ENCODE peak calls at places on chromosomes 12 and 14, in seven cellular contexts. One of them, this sample, is unnamed. For H3K27me3, the result is how much of the 10 kb centered on the place peaks cover.

GRCh38 chr12:5135126-5135525 is 91.4 kb downstream of the KCNA5 start:
- DNase-seq in sigmoid colon: no peak
- DNase-seq in bronchial epithelial cell: peak
- DNase-seq in mammary epithelial cell: peak
- DNase-seq in HCT116: no peak
- DNase-seq in mesendoderm: no peak
- DNase-seq in breast epithelium: no peak
- DNase-seq in this sample: no peak

GRCh38 chr14:33938131-33938949 is 12.5 kb downstream of the EGLN3 start:
- DNase-seq in bronchial epithelial cell: peak
- DNase-seq in breast epithelium: peak
- DNase-seq in mammary epithelial cell: peak
- DNase-seq in HCT116: peak
- DNase-seq in sigmoid colon: peak
- DNase-seq in mesendoderm: peak
- DNase-seq in this sample: no peak

GRCh38 chr12:24423611-24424010 is 474.1 kb upstream of the SOX5 start:
- DNase-seq in bronchial epithelial cell: no peak
- DNase-seq in mesendoderm: no peak
- DNase-seq in sigmoid colon: no peak
- DNase-seq in breast epithelium: no peak
- DNase-seq in HCT116: no peak
- DNase-seq in mammary epithelial cell: no peak
- DNase-seq in this sample: no peak

GRCh38 chr12:119679081-119679480 is 11.1 kb downstream of the PRKAB1 start:
- DNase-seq in HCT116: no peak
- DNase-seq in bronchial epithelial cell: no peak
- DNase-seq in breast epithelium: no peak
- DNase-seq in mammary epithelial cell: no peak
- DNase-seq in mesendoderm: no peak
- DNase-seq in sigmoid colon: no peak
- DNase-seq in this sample: no peak

GRCh38 chr14:95659986-95660385 is 26.2 kb upstream of the TCL1B start:
- DNase-seq in sigmoid colon: no peak
- DNase-seq in mammary epithelial cell: no peak
- DNase-seq in breast epithelium: no peak
- DNase-seq in mesendoderm: no peak
- DNase-seq in bronchial epithelial cell: no peak
- DNase-seq in HCT116: no peak
- DNase-seq in this sample: no peak

GRCh38 chr14:65229431-65230286 is 127.3 kb upstream of the MAX start:
- DNase-seq in mesendoderm: peak
- DNase-seq in HCT116: no peak
- DNase-seq in breast epithelium: no peak
- DNase-seq in sigmoid colon: no peak
- DNase-seq in mammary epithelial cell: peak
- DNase-seq in bronchial epithelial cell: no peak
- DNase-seq in this sample: peak

GRCh38 chr14:47539065-47539464 is 136.3 kb downstream of the MDGA2 start:
- DNase-seq in mesendoderm: peak
- DNase-seq in bronchial epithelial cell: peak
- DNase-seq in sigmoid colon: no peak
- DNase-seq in mammary epithelial cell: no peak
- DNase-seq in HCT116: no peak
- DNase-seq in breast epithelium: no peak
- DNase-seq in this sample: peak

GRCh38 chr12:66011731-66012130 is 118.8 kb downstream of the LLPH start:
- DNase-seq in mesendoderm: no peak
- DNase-seq in bronchial epithelial cell: no peak
- DNase-seq in HCT116: no peak
- DNase-seq in breast epithelium: no peak
- DNase-seq in mammary epithelial cell: no peak
- DNase-seq in sigmoid colon: no peak
- DNase-seq in this sample: no peak

GRCh38 chr12:120996133-120996746 is 17.9 kb downstream of the HNF1A start:
- DNase-seq in mammary epithelial cell: no peak
- DNase-seq in bronchial epithelial cell: no peak
- DNase-seq in breast epithelium: no peak
- DNase-seq in HCT116: no peak
- DNase-seq in sigmoid colon: no peak
- DNase-seq in mesendoderm: no peak
- DNase-seq in this sample: no peak

GRCh38 chr14:61227893-61228591 is 53.1 kb downstream of the TMEM30B start:
- DNase-seq in sigmoid colon: no peak
- DNase-seq in mesendoderm: no peak
- DNase-seq in mammary epithelial cell: no peak
- DNase-seq in bronchial epithelial cell: no peak
- DNase-seq in breast epithelium: no peak
- DNase-seq in HCT116: no peak
- DNase-seq in this sample: no peak

GRCh38 chr12:63922446-63922845 is 77.9 kb downstream of the SRGAP1 start:
- DNase-seq in bronchial epithelial cell: peak
- DNase-seq in HCT116: peak
- DNase-seq in breast epithelium: no peak
- DNase-seq in sigmoid colon: no peak
- DNase-seq in mammary epithelial cell: peak
- DNase-seq in mesendoderm: peak
- DNase-seq in this sample: no peak

GRCh38 chr14:24190416-24190815 is 1.8 kb upstream of the IPO4 start:
- DNase-seq in bronchial epithelial cell: no peak
- DNase-seq in sigmoid colon: no peak
- DNase-seq in HCT116: no peak
- DNase-seq in mammary epithelial cell: no peak
- DNase-seq in breast epithelium: no peak
- DNase-seq in mesendoderm: no peak
- DNase-seq in this sample: no peak

GRCh38 chr12:132873724-132874123 is 13.7 kb downstream of the CHFR start:
- DNase-seq in mammary epithelial cell: no peak
- DNase-seq in HCT116: no peak
- DNase-seq in bronchial epithelial cell: no peak
- DNase-seq in breast epithelium: no peak
- DNase-seq in mesendoderm: no peak
- DNase-seq in sigmoid colon: no peak
- DNase-seq in this sample: no peak

GRCh38 chr14:94823556-94824341 is 53.8 kb upstream of the GSC start:
- DNase-seq in bronchial epithelial cell: peak
- DNase-seq in mammary epithelial cell: peak
- DNase-seq in breast epithelium: no peak
- DNase-seq in sigmoid colon: no peak
- DNase-seq in mesendoderm: peak
- DNase-seq in HCT116: peak
- DNase-seq in this sample: no peak

GRCh38 chr12:20525064-20525610 is 156.8 kb downstream of the PDE3A start:
- DNase-seq in sigmoid colon: no peak
- DNase-seq in bronchial epithelial cell: peak
- DNase-seq in mammary epithelial cell: no peak
- DNase-seq in mesendoderm: no peak
- DNase-seq in breast epithelium: no peak
- DNase-seq in HCT116: no peak
- DNase-seq in this sample: no peak

GRCh38 chr14:102579696-102580551 is 12.5 kb upstream of the RCOR1 start:
- DNase-seq in mesendoderm: no peak
- DNase-seq in HCT116: no peak
- DNase-seq in sigmoid colon: no peak
- DNase-seq in mammary epithelial cell: peak
- DNase-seq in bronchial epithelial cell: peak
- DNase-seq in breast epithelium: no peak
- DNase-seq in this sample: no peak

GRCh38 chr14:33457617-33458016 is 493.3 kb downstream of the EGLN3 start:
- DNase-seq in breast epithelium: no peak
- DNase-seq in mammary epithelial cell: peak
- DNase-seq in bronchial epithelial cell: peak
- DNase-seq in mesendoderm: no peak
- DNase-seq in HCT116: no peak
- DNase-seq in sigmoid colon: no peak
- DNase-seq in this sample: no peak

GRCh38 chr14:100898465-100898864 is 5.1 kb downstream of the RTL1 start:
- DNase-seq in mesendoderm: no peak
- DNase-seq in mammary epithelial cell: no peak
- DNase-seq in breast epithelium: no peak
- DNase-seq in sigmoid colon: peak
- DNase-seq in HCT116: no peak
- DNase-seq in bronchial epithelial cell: no peak
- DNase-seq in this sample: no peak

GRCh38 chr14:100900837-100901390 is 2.6 kb downstream of the RTL1 start:
- DNase-seq in HCT116: peak
- DNase-seq in breast epithelium: peak
- DNase-seq in mammary epithelial cell: no peak
- DNase-seq in bronchial epithelial cell: no peak
- DNase-seq in mesendoderm: peak
- DNase-seq in sigmoid colon: peak
- DNase-seq in this sample: peak

GRCh38 chr14:100898935-100899840 is 4.3 kb downstream of the RTL1 start:
- DNase-seq in breast epithelium: peak
- DNase-seq in bronchial epithelial cell: no peak
- DNase-seq in mammary epithelial cell: no peak
- DNase-seq in sigmoid colon: peak
- DNase-seq in HCT116: no peak
- DNase-seq in mesendoderm: peak
- DNase-seq in this sample: no peak

GRCh38 chr14:100901391-100902183 is 1.9 kb downstream of the RTL1 start:
- DNase-seq in sigmoid colon: peak
- DNase-seq in bronchial epithelial cell: no peak
- DNase-seq in mammary epithelial cell: no peak
- DNase-seq in mesendoderm: no peak
- DNase-seq in breast epithelium: peak
- DNase-seq in HCT116: no peak
- DNase-seq in this sample: no peak

DNA sequence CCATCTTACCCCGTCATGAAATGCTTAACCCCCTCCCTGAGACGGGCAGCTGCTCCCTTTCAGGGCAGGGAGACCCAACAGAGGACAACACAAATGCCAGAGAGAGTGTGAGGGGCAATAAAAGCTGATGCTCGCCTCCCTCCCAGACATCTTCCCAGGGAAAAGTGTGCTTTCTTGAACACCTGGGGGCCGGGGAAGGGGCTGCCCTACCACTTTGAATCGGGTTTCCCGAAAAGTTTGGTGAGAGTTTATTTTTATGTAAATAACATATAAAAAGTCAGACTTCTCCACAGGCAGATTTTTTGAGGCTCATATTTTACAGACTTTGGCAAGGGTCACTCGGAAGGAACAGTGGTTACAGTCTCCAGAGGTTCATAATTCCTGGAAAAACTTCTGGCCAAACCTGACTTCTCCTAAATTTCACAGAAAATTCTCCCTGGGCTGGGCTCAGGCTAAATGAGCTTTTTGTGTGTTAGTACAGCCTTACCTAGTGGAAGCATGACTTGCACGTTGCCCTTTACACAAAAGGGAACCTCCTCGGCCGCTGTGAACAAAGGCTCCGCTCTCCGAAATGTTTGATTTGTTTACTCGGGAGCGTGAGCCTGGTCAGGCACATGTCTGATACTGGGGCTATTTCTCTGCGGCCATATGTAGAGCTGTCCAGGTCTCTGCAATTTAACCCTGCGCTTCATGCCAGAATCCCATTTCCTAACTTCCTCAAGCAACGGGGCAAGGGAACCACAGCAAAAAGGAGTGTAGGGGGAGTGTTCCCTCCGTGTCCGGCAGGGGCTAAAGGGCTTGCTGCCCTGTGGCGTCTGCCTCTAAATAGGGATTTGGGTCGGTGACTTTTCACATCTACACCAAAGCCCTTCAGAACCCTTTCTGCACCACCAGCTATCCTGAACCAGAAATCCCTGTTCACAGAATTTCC is 3.4 kb downstream of the RTL1 start:
- DNase-seq in mammary epithelial cell: no peak
- DNase-seq in mesendoderm: peak
- DNase-seq in breast epithelium: peak
- DNase-seq in HCT116: no peak
- DNase-seq in bronchial epithelial cell: no peak
- DNase-seq in sigmoid colon: peak
- DNase-seq in this sample: no peak
- H3K4me3 ChIP-seq in mammary epithelial cell: no peak
- H3K4me3 ChIP-seq in mesendoderm: peak
- H3K4me3 ChIP-seq in breast epithelium: peak
- H3K4me3 ChIP-seq in HCT116: no peak
- H3K4me3 ChIP-seq in bronchial epithelial cell: no peak
- H3K4me3 ChIP-seq in sigmoid colon: no peak
- H3K4me3 ChIP-seq in this sample: no peak

DNA sequence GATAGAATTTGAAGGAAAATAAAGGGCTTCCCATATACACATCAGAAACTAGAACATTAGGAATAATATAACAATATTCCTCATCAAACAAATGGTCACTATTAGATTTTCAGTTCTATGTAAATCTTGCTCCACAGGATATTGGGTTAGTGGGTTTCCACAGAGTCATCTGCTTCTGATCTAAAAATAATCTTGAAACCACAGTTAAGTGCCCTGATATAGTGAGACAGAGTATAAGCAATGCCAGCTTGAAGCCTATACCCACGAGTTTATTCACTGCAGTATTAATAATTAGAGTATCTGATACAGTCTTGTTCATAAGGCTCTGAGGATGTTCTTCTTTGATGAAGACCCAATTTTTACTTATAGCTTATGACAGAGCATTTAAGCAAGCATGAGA is 74.5 kb upstream of the ATF7IP start:
- DNase-seq in mammary epithelial cell: no peak
- DNase-seq in breast epithelium: no peak
- DNase-seq in mesendoderm: no peak
- DNase-seq in HCT116: no peak
- DNase-seq in sigmoid colon: no peak
- DNase-seq in bronchial epithelial cell: no peak
- DNase-seq in this sample: no peak
- H3K27me3 ChIP-seq in mammary epithelial cell: under half
- H3K27me3 ChIP-seq in breast epithelium: under half
- H3K27me3 ChIP-seq in mesendoderm: under half
- H3K27me3 ChIP-seq in HCT116: under half
- H3K27me3 ChIP-seq in sigmoid colon: under half
- H3K27me3 ChIP-seq in bronchial epithelial cell: under half
- H3K27me3 ChIP-seq in this sample: under half

GRCh38 chr12:112124918-112125249 is 476 bp upstream of the TRAFD1 start:
- DNase-seq in breast epithelium: no peak
- DNase-seq in mesendoderm: no peak
- DNase-seq in bronchial epithelial cell: no peak
- DNase-seq in HCT116: no peak
- DNase-seq in mammary epithelial cell: no peak
- DNase-seq in sigmoid colon: no peak
- DNase-seq in this sample: no peak
- H3K4me3 ChIP-seq in breast epithelium: no peak
- H3K4me3 ChIP-seq in mesendoderm: no peak
- H3K4me3 ChIP-seq in bronchial epithelial cell: peak
- H3K4me3 ChIP-seq in HCT116: peak
- H3K4me3 ChIP-seq in mammary epithelial cell: peak
- H3K4me3 ChIP-seq in sigmoid colon: no peak
- H3K4me3 ChIP-seq in this sample: peak

DNA sequence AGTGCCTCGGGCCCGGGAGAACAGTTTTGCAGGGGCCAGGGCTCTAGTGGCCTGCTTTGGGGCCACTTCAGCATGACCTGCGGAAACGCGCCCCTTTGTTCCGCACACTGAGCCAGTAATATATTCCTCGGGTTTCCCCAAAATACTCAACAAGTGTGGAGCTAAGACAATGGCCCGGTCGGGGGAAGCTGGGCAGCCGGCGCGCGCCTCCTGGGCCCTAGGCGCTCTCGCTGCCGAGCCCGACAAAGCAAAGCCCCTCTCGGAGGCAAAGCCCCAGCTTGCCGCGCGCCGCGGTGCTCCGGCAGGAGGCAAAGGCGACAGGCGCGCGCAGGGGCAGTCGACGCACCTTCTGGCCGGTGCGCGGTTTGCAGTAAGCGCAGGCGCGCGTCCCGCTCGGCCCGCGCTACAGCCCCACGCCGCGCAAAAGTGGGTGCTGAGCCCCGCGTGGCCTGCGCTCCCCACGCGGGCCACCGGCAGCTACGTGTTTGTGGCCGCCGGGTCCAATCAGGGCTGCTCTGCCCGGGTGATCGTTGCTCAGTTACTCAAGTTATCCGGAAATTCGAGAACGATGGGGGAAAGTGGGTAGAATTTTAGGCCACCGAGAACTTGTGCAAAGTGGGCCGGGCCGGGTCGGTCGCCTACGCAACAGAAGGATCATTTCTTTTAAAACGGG is 3.2 kb downstream of the RFX4 start:
- DNase-seq in sigmoid colon: no peak
- DNase-seq in bronchial epithelial cell: no peak
- DNase-seq in HCT116: no peak
- DNase-seq in breast epithelium: no peak
- DNase-seq in mesendoderm: peak
- DNase-seq in mammary epithelial cell: peak
- DNase-seq in this sample: no peak
- H3K27me3 ChIP-seq in sigmoid colon: half or more
- H3K27me3 ChIP-seq in bronchial epithelial cell: half or more
- H3K27me3 ChIP-seq in HCT116: under half
- H3K27me3 ChIP-seq in breast epithelium: half or more
- H3K27me3 ChIP-seq in mesendoderm: half or more
- H3K27me3 ChIP-seq in mammary epithelial cell: half or more
- H3K27me3 ChIP-seq in this sample: under half